ENCODE peak calls at places on chromosomes 4 and X, in eight cellular contexts. One of them, this sample, is unnamed.
A peak's percentile ranks its signal among the peaks of the same experiment; 100 is the strongest.

GRCh38 chrX:143633530-143634372 is 2.1 kb downstream of the SLITRK4 start:
- DNase-seq in nephron progenitor cell: peak; percentile 44
- DNase-seq in mesendoderm: peak; percentile 32
- DNase-seq in GM13977: no peak
- DNase-seq in activated T-cell treated with anti-CD3 and anti-CD28 coated beads, Interleukin-2, amount 50 U/mL, for 72 hours: no peak
- DNase-seq in upper lobe of right lung: no peak
- DNase-seq in HFF-Myc: no peak
- DNase-seq in HS-5: no peak
- DNase-seq in this sample: no peak

GRCh38 chrX:39988496-39988895 is 109.3 kb downstream of the BCOR start:
- DNase-seq in mesendoderm: no peak
- DNase-seq in upper lobe of right lung: no peak
- DNase-seq in GM13977: no peak
- DNase-seq in HFF-Myc: no peak
- DNase-seq in activated T-cell treated with anti-CD3 and anti-CD28 coated beads, Interleukin-2, amount 50 U/mL, for 72 hours: no peak
- DNase-seq in HS-5: no peak
- DNase-seq in nephron progenitor cell: no peak
- DNase-seq in this sample: no peak

GRCh38 chrX:73126240-73126639 is 46.9 kb upstream of the PABPC1L2A start:
- DNase-seq in mesendoderm: no peak
- DNase-seq in HS-5: no peak
- DNase-seq in upper lobe of right lung: no peak
- DNase-seq in activated T-cell treated with anti-CD3 and anti-CD28 coated beads, Interleukin-2, amount 50 U/mL, for 72 hours: no peak
- DNase-seq in nephron progenitor cell: no peak
- DNase-seq in HFF-Myc: no peak
- DNase-seq in GM13977: no peak
- DNase-seq in this sample: no peak

GRCh38 chr4:7337196-7338058 is 97.3 kb downstream of the PSAPL1 start:
- DNase-seq in upper lobe of right lung: no peak
- DNase-seq in GM13977: no peak
- DNase-seq in nephron progenitor cell: no peak
- DNase-seq in HFF-Myc: no peak
- DNase-seq in HS-5: no peak
- DNase-seq in activated T-cell treated with anti-CD3 and anti-CD28 coated beads, Interleukin-2, amount 50 U/mL, for 72 hours: no peak
- DNase-seq in mesendoderm: no peak
- DNase-seq in this sample: peak; percentile 50

GRCh38 chr4:55312491-55313101 is 33.4 kb upstream of the SRD5A3 start:
- DNase-seq in mesendoderm: peak; percentile 72
- DNase-seq in activated T-cell treated with anti-CD3 and anti-CD28 coated beads, Interleukin-2, amount 50 U/mL, for 72 hours: peak; percentile 19
- DNase-seq in upper lobe of right lung: no peak
- DNase-seq in HFF-Myc: peak; percentile 66
- DNase-seq in HS-5: no peak
- DNase-seq in nephron progenitor cell: peak; percentile 5
- DNase-seq in GM13977: peak; percentile 9
- DNase-seq in this sample: no peak

GRCh38 chrX:2677764-2678163 is 13.3 kb upstream of the CD99 start:
- DNase-seq in nephron progenitor cell: no peak
- DNase-seq in upper lobe of right lung: peak; percentile 71
- DNase-seq in HFF-Myc: peak; percentile 93
- DNase-seq in GM13977: no peak
- DNase-seq in HS-5: peak; percentile 92
- DNase-seq in mesendoderm: peak; percentile 53
- DNase-seq in activated T-cell treated with anti-CD3 and anti-CD28 coated beads, Interleukin-2, amount 50 U/mL, for 72 hours: no peak
- DNase-seq in this sample: peak; percentile 72

GRCh38 chr4:64121803-64122202 is 287.4 kb downstream of the TECRL start:
- DNase-seq in HFF-Myc: no peak
- DNase-seq in activated T-cell treated with anti-CD3 and anti-CD28 coated beads, Interleukin-2, amount 50 U/mL, for 72 hours: no peak
- DNase-seq in GM13977: no peak
- DNase-seq in mesendoderm: no peak
- DNase-seq in nephron progenitor cell: no peak
- DNase-seq in HS-5: no peak
- DNase-seq in upper lobe of right lung: no peak
- DNase-seq in this sample: no peak

GRCh38 chr4:19380600-19380999 is 871.1 kb upstream of the SLIT2 start:
- DNase-seq in HS-5: no peak
- DNase-seq in HFF-Myc: no peak
- DNase-seq in nephron progenitor cell: no peak
- DNase-seq in activated T-cell treated with anti-CD3 and anti-CD28 coated beads, Interleukin-2, amount 50 U/mL, for 72 hours: no peak
- DNase-seq in mesendoderm: no peak
- DNase-seq in upper lobe of right lung: no peak
- DNase-seq in GM13977: no peak
- DNase-seq in this sample: no peak

GRCh38 chr4:15893967-15894366 is 44.6 kb downstream of the FGFBP1 start:
- DNase-seq in GM13977: no peak
- DNase-seq in HS-5: peak; percentile 84
- DNase-seq in HFF-Myc: peak; percentile 97
- DNase-seq in mesendoderm: no peak
- DNase-seq in activated T-cell treated with anti-CD3 and anti-CD28 coated beads, Interleukin-2, amount 50 U/mL, for 72 hours: no peak
- DNase-seq in nephron progenitor cell: no peak
- DNase-seq in upper lobe of right lung: no peak
- DNase-seq in this sample: no peak

GRCh38 chr4:93433840-93434239 is 394.7 kb upstream of the ATOH1 start:
- DNase-seq in nephron progenitor cell: no peak
- DNase-seq in activated T-cell treated with anti-CD3 and anti-CD28 coated beads, Interleukin-2, amount 50 U/mL, for 72 hours: no peak
- DNase-seq in HS-5: no peak
- DNase-seq in HFF-Myc: no peak
- DNase-seq in upper lobe of right lung: no peak
- DNase-seq in GM13977: no peak
- DNase-seq in mesendoderm: no peak
- DNase-seq in this sample: no peak

GRCh38 chrX:3384330-3384729 is 37.9 kb upstream of the MXRA5 start:
- DNase-seq in HFF-Myc: no peak
- DNase-seq in upper lobe of right lung: no peak
- DNase-seq in mesendoderm: peak; percentile 1
- DNase-seq in nephron progenitor cell: no peak
- DNase-seq in activated T-cell treated with anti-CD3 and anti-CD28 coated beads, Interleukin-2, amount 50 U/mL, for 72 hours: no peak
- DNase-seq in GM13977: no peak
- DNase-seq in HS-5: peak; percentile 6
- DNase-seq in this sample: no peak

GRCh38 chrX:21745756-21746155 is 12.2 kb downstream of the SMPX start:
- DNase-seq in activated T-cell treated with anti-CD3 and anti-CD28 coated beads, Interleukin-2, amount 50 U/mL, for 72 hours: peak; percentile 31
- DNase-seq in HS-5: peak; percentile 4
- DNase-seq in GM13977: peak; percentile 11
- DNase-seq in nephron progenitor cell: peak; percentile 52
- DNase-seq in HFF-Myc: no peak
- DNase-seq in upper lobe of right lung: no peak
- DNase-seq in mesendoderm: peak; percentile 23
- DNase-seq in this sample: no peak

GRCh38 chr4:41792166-41792565 is 43.6 kb upstream of the PHOX2B start:
- DNase-seq in GM13977: no peak
- DNase-seq in activated T-cell treated with anti-CD3 and anti-CD28 coated beads, Interleukin-2, amount 50 U/mL, for 72 hours: no peak
- DNase-seq in HS-5: no peak
- DNase-seq in mesendoderm: no peak
- DNase-seq in nephron progenitor cell: no peak
- DNase-seq in HFF-Myc: no peak
- DNase-seq in upper lobe of right lung: no peak
- DNase-seq in this sample: no peak

GRCh38 chrX:114619874-114620273 is 36.0 kb downstream of the HTR2C start:
- DNase-seq in mesendoderm: peak; percentile 8
- DNase-seq in nephron progenitor cell: peak; percentile 4
- DNase-seq in HS-5: no peak
- DNase-seq in GM13977: peak; percentile 14
- DNase-seq in upper lobe of right lung: no peak
- DNase-seq in HFF-Myc: no peak
- DNase-seq in activated T-cell treated with anti-CD3 and anti-CD28 coated beads, Interleukin-2, amount 50 U/mL, for 72 hours: no peak
- DNase-seq in this sample: no peak

GRCh38 chr4:3112241-3112978 is 37.9 kb downstream of the HTT start:
- DNase-seq in upper lobe of right lung: no peak
- DNase-seq in HS-5: no peak
- DNase-seq in nephron progenitor cell: no peak
- DNase-seq in activated T-cell treated with anti-CD3 and anti-CD28 coated beads, Interleukin-2, amount 50 U/mL, for 72 hours: no peak
- DNase-seq in mesendoderm: no peak
- DNase-seq in GM13977: no peak
- DNase-seq in HFF-Myc: no peak
- DNase-seq in this sample: no peak

GRCh38 chrX:40273356-40274050 is 175.7 kb upstream of the BCOR start:
- DNase-seq in HFF-Myc: no peak
- DNase-seq in activated T-cell treated with anti-CD3 and anti-CD28 coated beads, Interleukin-2, amount 50 U/mL, for 72 hours: no peak
- DNase-seq in GM13977: no peak
- DNase-seq in mesendoderm: peak; percentile 69
- DNase-seq in HS-5: no peak
- DNase-seq in upper lobe of right lung: peak; percentile 60
- DNase-seq in nephron progenitor cell: no peak
- DNase-seq in this sample: peak; percentile 55

GRCh38 chr4:7253341-7253700 is 61.0 kb downstream of the SORCS2 start:
- DNase-seq in mesendoderm: no peak
- DNase-seq in GM13977: no peak
- DNase-seq in nephron progenitor cell: no peak
- DNase-seq in upper lobe of right lung: no peak
- DNase-seq in HS-5: no peak
- DNase-seq in HFF-Myc: no peak
- DNase-seq in activated T-cell treated with anti-CD3 and anti-CD28 coated beads, Interleukin-2, amount 50 U/mL, for 72 hours: no peak
- DNase-seq in this sample: no peak

GRCh38 chr4:127604949-127605709 is 27.6 kb upstream of the INTU start:
- DNase-seq in upper lobe of right lung: no peak
- DNase-seq in HS-5: no peak
- DNase-seq in activated T-cell treated with anti-CD3 and anti-CD28 coated beads, Interleukin-2, amount 50 U/mL, for 72 hours: no peak
- DNase-seq in mesendoderm: peak; percentile 83
- DNase-seq in HFF-Myc: no peak
- DNase-seq in GM13977: peak; percentile 31
- DNase-seq in nephron progenitor cell: no peak
- DNase-seq in this sample: no peak

GRCh38 chr4:108192056-108192455 is 23.3 kb upstream of the LEF1 start:
- DNase-seq in GM13977: no peak
- DNase-seq in HS-5: no peak
- DNase-seq in HFF-Myc: no peak
- DNase-seq in upper lobe of right lung: no peak
- DNase-seq in nephron progenitor cell: peak; percentile 16
- DNase-seq in activated T-cell treated with anti-CD3 and anti-CD28 coated beads, Interleukin-2, amount 50 U/mL, for 72 hours: no peak
- DNase-seq in mesendoderm: no peak
- DNase-seq in this sample: no peak

GRCh38 chrX:36431819-36432218 is 512.3 kb downstream of the CFAP47 start:
- DNase-seq in HS-5: peak; percentile 70
- DNase-seq in HFF-Myc: no peak
- DNase-seq in GM13977: no peak
- DNase-seq in activated T-cell treated with anti-CD3 and anti-CD28 coated beads, Interleukin-2, amount 50 U/mL, for 72 hours: no peak
- DNase-seq in mesendoderm: peak; percentile 36
- DNase-seq in nephron progenitor cell: no peak
- DNase-seq in upper lobe of right lung: no peak
- DNase-seq in this sample: no peak

GRCh38 chr4:113837397-113837796 is 75.9 kb upstream of the CAMK2D start:
- DNase-seq in nephron progenitor cell: no peak
- DNase-seq in mesendoderm: peak; percentile 59
- DNase-seq in activated T-cell treated with anti-CD3 and anti-CD28 coated beads, Interleukin-2, amount 50 U/mL, for 72 hours: no peak
- DNase-seq in upper lobe of right lung: no peak
- DNase-seq in GM13977: peak; percentile 26
- DNase-seq in HS-5: peak; percentile 72
- DNase-seq in HFF-Myc: peak; percentile 46
- DNase-seq in this sample: no peak

GRCh38 chr4:95394733-95395306 is 154.0 kb downstream of the UNC5C start:
- DNase-seq in GM13977: no peak
- DNase-seq in nephron progenitor cell: no peak
- DNase-seq in upper lobe of right lung: no peak
- DNase-seq in HFF-Myc: no peak
- DNase-seq in HS-5: no peak
- DNase-seq in activated T-cell treated with anti-CD3 and anti-CD28 coated beads, Interleukin-2, amount 50 U/mL, for 72 hours: no peak
- DNase-seq in mesendoderm: no peak
- DNase-seq in this sample: no peak

GRCh38 chr4:94603170-94603747 is 151.5 kb downstream of the PDLIM5 start:
- DNase-seq in upper lobe of right lung: no peak
- DNase-seq in nephron progenitor cell: no peak
- DNase-seq in GM13977: no peak
- DNase-seq in HFF-Myc: peak; percentile 32
- DNase-seq in HS-5: peak; percentile 25
- DNase-seq in mesendoderm: no peak
- DNase-seq in activated T-cell treated with anti-CD3 and anti-CD28 coated beads, Interleukin-2, amount 50 U/mL, for 72 hours: no peak
- DNase-seq in this sample: no peak

GRCh38 chrX:40459576-40460158 is 121.1 kb upstream of the ATP6AP2 start:
- DNase-seq in nephron progenitor cell: no peak
- DNase-seq in HS-5: no peak
- DNase-seq in activated T-cell treated with anti-CD3 and anti-CD28 coated beads, Interleukin-2, amount 50 U/mL, for 72 hours: no peak
- DNase-seq in upper lobe of right lung: no peak
- DNase-seq in mesendoderm: no peak
- DNase-seq in HFF-Myc: no peak
- DNase-seq in GM13977: no peak
- DNase-seq in this sample: no peak

GRCh38 chr4:89305028-89305427 is 2.6 kb downstream of the GPRIN3 start:
- DNase-seq in nephron progenitor cell: no peak
- DNase-seq in upper lobe of right lung: no peak
- DNase-seq in HS-5: no peak
- DNase-seq in activated T-cell treated with anti-CD3 and anti-CD28 coated beads, Interleukin-2, amount 50 U/mL, for 72 hours: no peak
- DNase-seq in HFF-Myc: no peak
- DNase-seq in GM13977: no peak
- DNase-seq in mesendoderm: no peak
- DNase-seq in this sample: no peak

GRCh38 chr4:3414421-3415279 is 27.1 kb upstream of the HGFAC start:
- DNase-seq in mesendoderm: no peak
- DNase-seq in nephron progenitor cell: no peak
- DNase-seq in upper lobe of right lung: peak; percentile 57
- DNase-seq in GM13977: no peak
- DNase-seq in activated T-cell treated with anti-CD3 and anti-CD28 coated beads, Interleukin-2, amount 50 U/mL, for 72 hours: no peak
- DNase-seq in HFF-Myc: no peak
- DNase-seq in HS-5: no peak
- DNase-seq in this sample: peak; percentile 40

GRCh38 chr4:1463088-1463926 is 57.1 kb upstream of the NKX1-1 start:
- DNase-seq in activated T-cell treated with anti-CD3 and anti-CD28 coated beads, Interleukin-2, amount 50 U/mL, for 72 hours: no peak
- DNase-seq in mesendoderm: no peak
- DNase-seq in HS-5: no peak
- DNase-seq in upper lobe of right lung: peak; percentile 45
- DNase-seq in HFF-Myc: peak; percentile 15
- DNase-seq in nephron progenitor cell: no peak
- DNase-seq in GM13977: no peak
- DNase-seq in this sample: no peak

GRCh38 chr4:3269105-3269927 is 20.4 kb downstream of the MSANTD1 start:
- DNase-seq in nephron progenitor cell: no peak
- DNase-seq in GM13977: no peak
- DNase-seq in HFF-Myc: no peak
- DNase-seq in HS-5: no peak
- DNase-seq in activated T-cell treated with anti-CD3 and anti-CD28 coated beads, Interleukin-2, amount 50 U/mL, for 72 hours: no peak
- DNase-seq in mesendoderm: no peak
- DNase-seq in upper lobe of right lung: peak; percentile 56
- DNase-seq in this sample: peak; percentile 67

GRCh38 chrX:17692709-17693346 is 44.5 kb upstream of the SCML1 start:
- DNase-seq in nephron progenitor cell: peak; percentile 64
- DNase-seq in HS-5: no peak
- DNase-seq in upper lobe of right lung: no peak
- DNase-seq in mesendoderm: peak; percentile 59
- DNase-seq in GM13977: no peak
- DNase-seq in HFF-Myc: peak; percentile 75
- DNase-seq in activated T-cell treated with anti-CD3 and anti-CD28 coated beads, Interleukin-2, amount 50 U/mL, for 72 hours: no peak
- DNase-seq in this sample: no peak

GRCh38 chr4:110963621-110964020 is 340.7 kb upstream of the PITX2 start:
- DNase-seq in activated T-cell treated with anti-CD3 and anti-CD28 coated beads, Interleukin-2, amount 50 U/mL, for 72 hours: no peak
- DNase-seq in HS-5: no peak
- DNase-seq in mesendoderm: no peak
- DNase-seq in GM13977: no peak
- DNase-seq in upper lobe of right lung: no peak
- DNase-seq in HFF-Myc: no peak
- DNase-seq in nephron progenitor cell: no peak
- DNase-seq in this sample: no peak

GRCh38 chr4:111228874-111229273 is 606.0 kb upstream of the PITX2 start:
- DNase-seq in mesendoderm: no peak
- DNase-seq in HFF-Myc: no peak
- DNase-seq in nephron progenitor cell: no peak
- DNase-seq in upper lobe of right lung: no peak
- DNase-seq in HS-5: peak; percentile 37
- DNase-seq in activated T-cell treated with anti-CD3 and anti-CD28 coated beads, Interleukin-2, amount 50 U/mL, for 72 hours: no peak
- DNase-seq in GM13977: no peak
- DNase-seq in this sample: no peak

GRCh38 chr4:163587867-163588266 is 93.4 kb downstream of the TMA16 start:
- DNase-seq in GM13977: peak; percentile 12
- DNase-seq in mesendoderm: peak; percentile 28
- DNase-seq in activated T-cell treated with anti-CD3 and anti-CD28 coated beads, Interleukin-2, amount 50 U/mL, for 72 hours: no peak
- DNase-seq in upper lobe of right lung: no peak
- DNase-seq in HFF-Myc: no peak
- DNase-seq in nephron progenitor cell: peak; percentile 1
- DNase-seq in HS-5: no peak
- DNase-seq in this sample: no peak

GRCh38 chrX:23643020-23643419 is 24.3 kb upstream of the PRDX4 start:
- DNase-seq in HS-5: no peak
- DNase-seq in nephron progenitor cell: no peak
- DNase-seq in HFF-Myc: no peak
- DNase-seq in activated T-cell treated with anti-CD3 and anti-CD28 coated beads, Interleukin-2, amount 50 U/mL, for 72 hours: no peak
- DNase-seq in GM13977: no peak
- DNase-seq in mesendoderm: peak; percentile 46
- DNase-seq in upper lobe of right lung: no peak
- DNase-seq in this sample: no peak

This sample was measured in left lung.